ENCODE peak calls at places on chromosomes 3 and 15, in nine cellular contexts. B, H, R, S, G, U, Q, C and M are unnamed samples.

GRCh38 chr3:108806316-108806715 is 16.3 kb upstream of the TRAT1 start:
- DNase-seq in B (no peak), H (no peak), R (no peak), S (no peak), G (no peak), U (no peak), Q (no peak), C (no peak), M (no peak)

GRCh38 chr3:50509715-50510114 is 6.3 kb upstream of the CACNA2D2 start:
- DNase-seq in B (no peak), H (no peak), R (no peak), S (no peak), G (no peak), U (no peak), Q (no peak), C (no peak), M (no peak)

GRCh38 chr15:101269479-101270223 is 7.6 kb downstream of the SELENOS start:
- DNase-seq in B (no peak), H (peak; percentile 24), R (no peak), S (peak; percentile 51), G (no peak), U (no peak), Q (no peak), C (no peak), M (no peak)

GRCh38 chr3:30443756-30444673 is 162.4 kb upstream of the TGFBR2 start:
- DNase-seq in B (no peak), H (no peak), R (no peak), S (no peak), G (no peak), U (no peak), Q (peak; percentile 73), C (no peak), M (no peak)

GRCh38 chr15:53527996-53528395 is 231.5 kb downstream of the WDR72 start:
- DNase-seq in B (no peak), H (no peak), R (no peak), S (no peak), G (no peak), U (no peak), Q (no peak), C (no peak), M (no peak)

GRCh38 chr3:119779731-119780383 is 2.0 kb upstream of the NR1I2 start:
- DNase-seq in B (no peak), H (no peak), R (no peak), S (no peak), G (no peak), U (no peak), Q (no peak), C (no peak), M (no peak)

GRCh38 chr3:119346076-119346496 is 51.9 kb downstream of the ARHGAP31 start:
- DNase-seq in B (no peak), H (no peak), R (no peak), S (no peak), G (no peak), U (no peak), Q (peak; percentile 43), C (peak; percentile 9), M (no peak)

GRCh38 chr3:43183456-43183855 is 77.6 kb upstream of the POMGNT2 start:
- DNase-seq in B (no peak), H (no peak), R (no peak), S (no peak), G (no peak), U (no peak), Q (no peak), C (no peak), M (no peak)

GRCh38 chr15:101554115-101554915 is 64.8 kb upstream of the PCSK6 start:
- DNase-seq in B (no peak), H (no peak), R (peak; percentile 67), S (no peak), G (no peak), U (no peak), Q (no peak), C (no peak), M (no peak)

GRCh38 chr3:158717576-158717975 is 14.7 kb downstream of the RARRES1 start:
- DNase-seq in B (no peak), H (no peak), R (no peak), S (no peak), G (no peak), U (no peak), Q (no peak), C (no peak), M (no peak)

GRCh38 chr15:79399591-79399990 is 32.5 kb upstream of the MINAR1 start:
- DNase-seq in B (no peak), H (no peak), R (no peak), S (no peak), G (no peak), U (no peak), Q (no peak), C (no peak), M (no peak)

GRCh38 chr3:7520059-7520458 is 659.1 kb downstream of the GRM7 start:
- DNase-seq in B (no peak), H (no peak), R (no peak), S (no peak), G (peak; percentile 16), U (no peak), Q (no peak), C (no peak), M (no peak)

GRCh38 chr15:65077291-65077980 is 890 bp downstream of the KBTBD13 start:
- DNase-seq in B (no peak), H (no peak), R (no peak), S (no peak), G (no peak), U (no peak), Q (no peak), C (no peak), M (no peak)

GRCh38 chr15:60772395-60773120 is 293.6 kb upstream of the ICE2 start:
- DNase-seq in B (no peak), H (no peak), R (no peak), S (no peak), G (no peak), U (no peak), Q (no peak), C (no peak), M (no peak)